ENCODE peak calls at places on chromosome 6, in five cellular contexts. X is PC-3, B is endodermal cell, H is fibroblast of lung, W is DND-41. D is an unnamed sample.

GRCh38 chr6:148203970-148204369 is 138.7 kb upstream of the SASH1 start:
- DNase-seq in X (no peak), B (no peak), H (peak), W (peak), D (peak)

GRCh38 chr6:90184334-90185298 is 112.0 kb downstream of the BACH2 start:
- DNase-seq in X (peak), B (no peak), H (no peak), W (no peak), D (no peak)

GRCh38 chr6:106613590-106613989 is 15.7 kb downstream of the RTN4IP1 start:
- DNase-seq in X (no peak), B (no peak), H (no peak), W (no peak), D (no peak)

GRCh38 chr6:31582230-31582601 is at the start of gene LTB:
- DNase-seq in X (no peak), B (no peak), H (no peak), W (peak), D (no peak)

GRCh38 chr6:150221152-150221551 is 78.3 kb downstream of the PPP1R14C start:
- DNase-seq in X (no peak), B (no peak), H (no peak), W (no peak), D (no peak)

GRCh38 chr6:160950507-160950906 is 41.1 kb upstream of the MAP3K4 start:
- DNase-seq in X (peak), B (no peak), H (peak), W (no peak), D (peak)

GRCh38 chr6:14023855-14024254 is 93.7 kb upstream of the CD83 start:
- DNase-seq in X (peak), B (no peak), H (no peak), W (no peak), D (no peak)

GRCh38 chr6:4348462-4349112 is 213.2 kb upstream of the ECI2 start:
- DNase-seq in X (no peak), B (peak), H (peak), W (no peak), D (peak)

GRCh38 chr6:18495236-18495635 is 108.1 kb downstream of the RNF144B start:
- DNase-seq in X (no peak), B (no peak), H (no peak), W (no peak), D (no peak)

GRCh38 chr6:16803294-16804006 is 42.2 kb upstream of the ATXN1 start:
- DNase-seq in X (no peak), B (peak), H (peak), W (no peak), D (no peak)

GRCh38 chr6:104357928-104358327 is 501.8 kb downstream of the HACE1 start:
- DNase-seq in X (no peak), B (no peak), H (no peak), W (no peak), D (no peak)

GRCh38 chr6:156589281-156589680 is 187.9 kb upstream of the ARID1B start:
- DNase-seq in X (no peak), B (no peak), H (peak), W (no peak), D (peak)

GRCh38 chr6:41271901-41272395 is 14.5 kb downstream of the TREM1 start:
- DNase-seq in X (no peak), B (no peak), H (no peak), W (peak), D (no peak)

GRCh38 chr6:30151580-30151979 is 9.4 kb downstream of the TRIM10 start:
- DNase-seq in X (no peak), B (no peak), H (no peak), W (no peak), D (no peak)

GRCh38 chr6:5764401-5764955 is 242.2 kb downstream of the NRN1 start:
- DNase-seq in X (no peak), B (no peak), H (peak), W (no peak), D (peak)

GRCh38 chr6:170489836-170490235 is 63.3 kb downstream of the PSMB1 start:
- DNase-seq in X (no peak), B (no peak), H (no peak), W (no peak), D (no peak)

GRCh38 chr6:170493354-170493753 is 59.8 kb downstream of the PSMB1 start:
- DNase-seq in X (no peak), B (no peak), H (no peak), W (no peak), D (no peak)

GRCh38 chr6:170485159-170485558 is 67.9 kb downstream of the PSMB1 start:
- DNase-seq in X (no peak), B (peak), H (no peak), W (no peak), D (peak)

GRCh38 chr6:170487707-170488329 is 65.3 kb downstream of the PSMB1 start:
- DNase-seq in X (no peak), B (no peak), H (no peak), W (no peak), D (no peak)

DNA sequence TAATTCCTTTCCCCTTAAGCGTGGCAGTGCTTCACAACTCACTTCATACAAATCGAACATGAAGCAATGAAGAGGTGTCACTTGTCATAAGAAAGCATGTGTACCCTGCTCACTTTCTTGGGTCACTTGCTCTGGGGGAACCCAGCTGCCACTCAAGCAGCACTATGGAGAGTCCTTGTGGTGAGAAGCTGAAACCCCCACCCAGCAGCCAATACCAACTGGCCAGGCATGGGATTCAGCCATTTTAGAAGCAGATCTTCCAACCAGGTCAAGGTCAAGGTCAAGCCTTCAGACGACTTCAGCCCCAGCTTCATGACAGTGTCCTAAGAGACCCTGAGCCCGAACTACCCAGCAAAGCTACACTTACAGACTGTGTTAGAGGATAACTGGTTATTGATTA is 62.8 kb downstream of the PSMB1 start:
- DNase-seq in X (no peak), B (no peak), H (no peak), W (no peak), D (no peak)
- H3K9ac ChIP-seq in X (no peak), B (no peak), H (no peak), W (no peak), D (no peak)

DNA sequence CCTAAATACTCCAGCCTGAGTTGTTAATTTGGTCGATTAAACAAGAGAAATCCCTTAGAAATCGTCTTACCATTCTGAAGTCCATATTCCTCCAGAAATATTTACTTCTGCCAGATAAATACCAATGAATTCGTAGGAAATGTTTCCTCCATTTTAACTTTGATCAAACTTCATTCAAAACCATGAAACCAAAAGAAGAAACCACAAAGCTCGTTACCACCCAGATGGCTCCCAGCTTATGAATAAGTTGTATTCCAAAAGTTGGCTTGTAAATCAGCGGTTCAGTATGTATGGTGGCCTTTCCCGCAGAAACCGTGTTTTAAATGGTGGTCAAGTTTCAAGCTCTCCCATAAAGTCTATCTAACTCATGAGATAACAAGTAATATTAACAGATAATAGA is 73.6 kb upstream of the RIPOR2 start:
- DNase-seq in X (no peak), B (no peak), H (no peak), W (peak), D (no peak)
- H3K27ac ChIP-seq in X (no peak), B (no peak), H (no peak), W (peak), D (no peak)

DNA sequence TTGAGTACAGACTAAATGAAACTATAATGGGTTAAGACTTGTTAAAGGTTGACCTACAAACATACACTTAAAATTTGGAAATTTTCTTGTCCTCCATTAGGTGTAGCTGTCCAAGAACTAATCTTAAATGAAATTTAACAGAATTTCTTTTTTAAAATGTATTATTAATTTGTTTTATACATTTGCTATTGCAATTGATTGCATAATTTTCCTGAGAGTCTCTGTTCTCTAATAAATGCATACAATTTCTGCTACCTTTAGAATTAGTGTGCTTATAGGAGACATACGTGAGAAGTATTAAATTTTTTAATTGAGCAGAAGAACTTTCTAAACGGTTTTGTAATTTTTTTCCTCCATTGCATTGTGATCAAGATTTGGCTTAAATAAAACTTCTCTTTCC is 1.5 kb downstream of the FAM135A start:
- DNase-seq in X (no peak), B (no peak), H (peak), W (no peak), D (peak)
- H3K4me3 ChIP-seq in X (peak), B (peak), H (no peak), W (peak), D (peak)

GRCh38 chr6:56652231-56652630 is 9.5 kb upstream of the DST start:
- DNase-seq in X (peak), B (no peak), H (no peak), W (no peak), D (peak)
- H3K9ac ChIP-seq in X (peak), B (no peak), H (no peak), W (no peak), D (peak)

DNA sequence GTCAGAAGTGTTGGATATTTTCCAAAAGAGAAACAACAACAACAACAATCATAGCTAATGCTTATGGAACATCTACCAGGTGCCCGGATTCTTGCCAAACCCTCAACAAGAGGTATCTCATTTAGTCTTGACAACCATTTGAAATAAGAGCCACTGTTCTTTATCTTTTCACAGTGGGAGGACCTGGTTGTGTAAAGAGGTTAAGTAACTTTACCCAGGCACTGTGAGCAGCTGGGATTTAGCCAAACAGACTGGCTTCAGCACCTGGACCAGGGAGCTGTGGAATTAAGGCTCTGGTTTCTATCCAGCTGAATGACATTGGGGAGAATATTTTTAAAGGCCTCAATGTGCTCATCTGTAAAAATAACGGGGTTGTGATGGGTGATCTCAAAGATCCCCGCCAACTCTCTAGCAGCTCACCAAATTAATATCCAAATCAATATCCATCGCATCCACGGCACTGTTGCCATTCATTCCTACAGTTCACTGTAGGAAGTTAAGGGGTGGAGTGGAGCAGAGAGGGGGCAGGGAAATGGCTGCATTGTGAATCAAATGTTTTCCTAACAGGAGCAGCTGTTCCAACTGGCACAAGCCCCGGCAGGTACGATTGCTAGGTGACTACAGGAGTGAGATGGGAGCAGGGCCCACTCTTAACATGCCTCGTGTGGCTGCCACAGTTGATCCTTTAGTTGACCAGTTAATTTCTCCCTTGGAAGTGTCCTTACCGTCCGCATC is 61.8 kb downstream of the GCNT2 start:
- DNase-seq in X (no peak), B (peak), H (no peak), W (peak), D (no peak)
- H3K27ac ChIP-seq in X (no peak), B (peak), H (no peak), W (peak), D (no peak)

DNA sequence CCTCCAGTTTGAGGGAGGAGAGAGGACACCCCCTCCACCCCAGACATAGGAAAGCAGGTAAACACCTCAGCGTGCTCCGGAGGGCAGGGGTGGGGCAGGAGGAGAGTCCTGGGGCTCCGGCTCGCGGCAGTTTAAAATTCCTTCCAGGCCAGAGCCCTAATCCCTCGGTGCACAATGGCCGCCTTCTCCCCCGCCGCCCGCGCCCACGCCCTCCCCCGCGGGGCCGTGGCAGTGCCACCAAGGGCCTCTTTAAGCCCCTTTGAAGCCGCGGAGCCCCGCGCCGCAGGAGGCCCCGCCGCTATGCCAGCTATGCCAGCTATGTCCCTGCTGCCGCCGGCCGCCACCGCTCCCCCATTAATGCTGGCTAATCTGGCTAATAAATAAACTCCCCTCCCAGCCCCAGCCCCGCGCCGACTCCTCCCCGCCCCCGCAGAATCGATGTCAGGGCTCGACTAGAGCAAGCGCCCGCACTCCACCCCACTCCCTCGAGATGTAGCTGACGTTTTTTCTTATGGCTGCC is 125.1 kb downstream of the MRPL14 start:
- DNase-seq in X (no peak), B (peak), H (no peak), W (no peak), D (peak)
- H3K4me3 ChIP-seq in X (peak), B (peak), H (no peak), W (no peak), D (peak)

DNA sequence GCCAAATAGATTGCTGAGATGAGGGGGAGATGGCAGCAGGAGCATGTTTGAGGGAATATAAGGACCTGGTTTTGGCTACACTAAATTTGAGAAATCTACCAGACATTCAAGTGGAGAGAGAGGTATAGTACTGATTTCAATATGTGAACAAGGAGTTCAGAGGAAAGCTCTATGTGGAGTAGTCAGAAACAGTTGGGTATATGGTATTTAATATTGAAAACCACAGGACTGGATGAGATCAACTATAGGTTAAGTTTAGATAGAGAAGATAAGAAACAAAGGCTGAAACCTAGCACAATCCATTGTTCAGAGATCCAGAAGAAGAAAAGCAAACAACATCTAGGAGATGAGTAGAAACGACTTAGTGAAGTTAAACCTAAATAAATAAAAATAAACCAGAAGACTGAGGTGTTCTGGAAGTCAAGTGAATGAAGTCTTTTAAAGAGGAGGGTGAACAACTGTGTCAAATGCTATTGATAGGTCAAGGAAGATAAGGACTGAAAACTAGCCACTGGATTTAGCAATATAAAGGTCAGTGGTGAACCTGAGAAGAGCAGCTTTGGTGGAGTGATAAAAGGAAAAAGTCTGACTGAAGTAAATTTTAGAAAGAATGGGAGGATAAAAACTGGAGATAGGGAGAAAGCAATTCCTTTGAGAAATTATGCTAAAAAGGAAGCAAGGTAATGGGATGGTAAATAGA is 121.2 kb upstream of the RUNX2 start:
- DNase-seq in X (no peak), B (no peak), H (no peak), W (no peak), D (no peak)
- H3K9ac ChIP-seq in X (no peak), B (no peak), H (no peak), W (no peak), D (no peak)

GRCh38 chr6:47059216-47059885 is 17.2 kb upstream of the ADGRF1 start:
- DNase-seq in X (peak), B (no peak), H (no peak), W (no peak), D (no peak)

GRCh38 chr6:47062346-47062745 is 20.2 kb upstream of the ADGRF1 start:
- DNase-seq in X (no peak), B (no peak), H (no peak), W (no peak), D (no peak)

GRCh38 chr6:47061631-47062300 is 19.6 kb upstream of the ADGRF1 start:
- DNase-seq in X (peak), B (no peak), H (no peak), W (no peak), D (peak)

GRCh38 chr6:47056832-47057231 is 14.7 kb upstream of the ADGRF1 start:
- DNase-seq in X (no peak), B (no peak), H (no peak), W (no peak), D (no peak)

GRCh38 chr6:47057830-47058540 is 15.9 kb upstream of the ADGRF1 start:
- DNase-seq in X (peak), B (no peak), H (no peak), W (no peak), D (peak)
- H3K27ac ChIP-seq in X (peak), B (no peak), H (no peak), W (no peak), D (no peak)

GRCh38 chr6:142820336-142821016 is 124.5 kb downstream of the HIVEP2 start:
- DNase-seq in X (no peak), B (no peak), H (peak), W (no peak), D (no peak)
- H3K4me3 ChIP-seq in X (no peak), B (no peak), H (peak), W (peak), D (peak)

D was measured in GM23248.